ENCODE peak calls at places on chromosome 12, in seven cellular contexts. One of them, this sample, is unnamed.
A peak's percentile ranks its signal among the peaks of the same experiment; 100 is the strongest.

GRCh38 chr12:124392271-124392990 is 97.5 kb downstream of the RFLNA start:
- DNase-seq in activated T-helper 1 cell treated with anti-CD3 and anti-CD28 coated beads, Interleukin-2, amount 50 U/mL, for 16 hours: no peak
- DNase-seq in NCI-H1092: no peak
- DNase-seq in MCF 10A: peak; percentile 25
- DNase-seq in endothelial cell: peak; percentile 36
- DNase-seq in cardiac fibroblast: no peak
- DNase-seq in H54: peak; percentile 89
- DNase-seq in this sample: no peak

GRCh38 chr12:1925125-1925963 is 6.9 kb upstream of the CACNA2D4 start:
- DNase-seq in activated T-helper 1 cell treated with anti-CD3 and anti-CD28 coated beads, Interleukin-2, amount 50 U/mL, for 16 hours: no peak
- DNase-seq in NCI-H1092: no peak
- DNase-seq in MCF 10A: no peak
- DNase-seq in endothelial cell: no peak
- DNase-seq in cardiac fibroblast: no peak
- DNase-seq in H54: no peak
- DNase-seq in this sample: no peak

GRCh38 chr12:14700935-14701334 is 4.5 kb upstream of the GUCY2C start:
- DNase-seq in activated T-helper 1 cell treated with anti-CD3 and anti-CD28 coated beads, Interleukin-2, amount 50 U/mL, for 16 hours: no peak
- DNase-seq in NCI-H1092: no peak
- DNase-seq in MCF 10A: no peak
- DNase-seq in endothelial cell: no peak
- DNase-seq in cardiac fibroblast: no peak
- DNase-seq in H54: no peak
- DNase-seq in this sample: no peak

GRCh38 chr12:106271575-106272505 is 24.0 kb upstream of the CKAP4 start:
- DNase-seq in activated T-helper 1 cell treated with anti-CD3 and anti-CD28 coated beads, Interleukin-2, amount 50 U/mL, for 16 hours: no peak
- DNase-seq in NCI-H1092: no peak
- DNase-seq in MCF 10A: peak; percentile 40
- DNase-seq in endothelial cell: no peak
- DNase-seq in cardiac fibroblast: no peak
- DNase-seq in H54: no peak
- DNase-seq in this sample: no peak

GRCh38 chr12:53430116-53430515 is 6.5 kb downstream of the AMHR2 start:
- DNase-seq in activated T-helper 1 cell treated with anti-CD3 and anti-CD28 coated beads, Interleukin-2, amount 50 U/mL, for 16 hours: no peak
- DNase-seq in NCI-H1092: no peak
- DNase-seq in MCF 10A: no peak
- DNase-seq in endothelial cell: no peak
- DNase-seq in cardiac fibroblast: no peak
- DNase-seq in H54: no peak
- DNase-seq in this sample: no peak

GRCh38 chr12:14283489-14284144 is 81.9 kb upstream of the ATF7IP start:
- DNase-seq in activated T-helper 1 cell treated with anti-CD3 and anti-CD28 coated beads, Interleukin-2, amount 50 U/mL, for 16 hours: no peak
- DNase-seq in NCI-H1092: peak; percentile 33
- DNase-seq in MCF 10A: no peak
- DNase-seq in endothelial cell: no peak
- DNase-seq in cardiac fibroblast: no peak
- DNase-seq in H54: no peak
- DNase-seq in this sample: no peak

GRCh38 chr12:75407683-75408082 is 16.8 kb downstream of the GLIPR1L2 start:
- DNase-seq in activated T-helper 1 cell treated with anti-CD3 and anti-CD28 coated beads, Interleukin-2, amount 50 U/mL, for 16 hours: no peak
- DNase-seq in NCI-H1092: no peak
- DNase-seq in MCF 10A: no peak
- DNase-seq in endothelial cell: no peak
- DNase-seq in cardiac fibroblast: no peak
- DNase-seq in H54: no peak
- DNase-seq in this sample: no peak

GRCh38 chr12:107394693-107395092 is 290.9 kb upstream of the PWP1 start:
- DNase-seq in activated T-helper 1 cell treated with anti-CD3 and anti-CD28 coated beads, Interleukin-2, amount 50 U/mL, for 16 hours: no peak
- DNase-seq in NCI-H1092: no peak
- DNase-seq in MCF 10A: no peak
- DNase-seq in endothelial cell: no peak
- DNase-seq in cardiac fibroblast: no peak
- DNase-seq in H54: no peak
- DNase-seq in this sample: no peak

GRCh38 chr12:120962487-120963054 is 15.8 kb upstream of the HNF1A start:
- DNase-seq in activated T-helper 1 cell treated with anti-CD3 and anti-CD28 coated beads, Interleukin-2, amount 50 U/mL, for 16 hours: no peak
- DNase-seq in NCI-H1092: no peak
- DNase-seq in MCF 10A: no peak
- DNase-seq in endothelial cell: no peak
- DNase-seq in cardiac fibroblast: no peak
- DNase-seq in H54: no peak
- DNase-seq in this sample: no peak

GRCh38 chr12:120381752-120382419 is 12.9 kb upstream of the MSI1 start:
- DNase-seq in activated T-helper 1 cell treated with anti-CD3 and anti-CD28 coated beads, Interleukin-2, amount 50 U/mL, for 16 hours: no peak
- DNase-seq in NCI-H1092: no peak
- DNase-seq in MCF 10A: peak; percentile 14
- DNase-seq in endothelial cell: no peak
- DNase-seq in cardiac fibroblast: peak; percentile 63
- DNase-seq in H54: no peak
- DNase-seq in this sample: no peak

GRCh38 chr12:85866929-85867776 is 6.9 kb upstream of the NTS start:
- DNase-seq in activated T-helper 1 cell treated with anti-CD3 and anti-CD28 coated beads, Interleukin-2, amount 50 U/mL, for 16 hours: no peak
- DNase-seq in NCI-H1092: peak; percentile 26
- DNase-seq in MCF 10A: peak; percentile 75
- DNase-seq in endothelial cell: peak; percentile 39
- DNase-seq in cardiac fibroblast: peak; percentile 83
- DNase-seq in H54: no peak
- DNase-seq in this sample: no peak

This sample was measured in DND-41.